ENCODE peak calls at places on chromosomes 5 and 9, in four cellular contexts. U is Calu3, H is RWPE1, P is NB4. R is an unnamed sample.

GRCh38 chr9:78865757-78866156 is 568.8 kb downstream of the PSAT1 start:
- DNase-seq in P (no peak), U (no peak), H (no peak), R (no peak)

GRCh38 chr5:153256-153655 is 38.0 kb upstream of the LRRC14B start:
- DNase-seq in P (no peak), H (no peak), U (no peak), R (no peak)

GRCh38 chr5:142151436-142152382 is 43.1 kb downstream of the NDFIP1 start:
- DNase-seq in P (peak; percentile 76), H (peak; percentile 62), U (peak; percentile 78), R (peak; percentile 85)

GRCh38 chr5:145775893-145776444 is 59.2 kb downstream of the PRELID2 start:
- DNase-seq in H (peak; percentile 89), P (peak; percentile 33), U (peak; percentile 24), R (peak; percentile 94)

GRCh38 chr9:70683841-70684240 is 269.4 kb upstream of the KLF9 start:
- DNase-seq in P (no peak), U (no peak), H (no peak), R (no peak)

GRCh38 chr9:132404228-132404881 is 2.3 kb downstream of the TTF1 start:
- DNase-seq in U (no peak), H (no peak), P (peak; percentile 40), R (no peak)

GRCh38 chr9:77663754-77664153 is 15.6 kb upstream of the GNA14 start:
- DNase-seq in U (peak; percentile 64), P (no peak), H (no peak), R (peak; percentile 6)

GRCh38 chr5:112634796-112635195 is 102.9 kb upstream of the APC start:
- DNase-seq in P (no peak), H (no peak), U (no peak), R (no peak)

GRCh38 chr5:54905942-54906537 is 79.4 kb downstream of the ESM1 start:
- DNase-seq in P (peak; percentile 64), H (peak; percentile 70), U (peak; percentile 68), R (peak; percentile 69)

GRCh38 chr5:166262395-166262794 is 2029.0 kb upstream of the WWC1 start:
- DNase-seq in H (no peak), P (no peak), U (no peak), R (no peak)

GRCh38 chr9:69443178-69443577 is 118.2 kb downstream of the ENTREP1 start:
- DNase-seq in U (no peak), H (no peak), P (no peak), R (no peak)

GRCh38 chr5:38518341-38518740 is 38.1 kb downstream of the LIFR start:
- DNase-seq in P (no peak), H (no peak), U (no peak), R (no peak)

GRCh38 chr9:137379761-137380161 is 43.2 kb downstream of the EXD3 start:
- DNase-seq in H (no peak), U (no peak), P (no peak), R (no peak)

GRCh38 chr9:94643746-94644145 is 4.4 kb upstream of the FBP1 start:
- DNase-seq in P (no peak), H (no peak), U (no peak), R (no peak)

GRCh38 chr5:127833999-127834953 is 131.1 kb downstream of the CCDC192 start:
- DNase-seq in H (no peak), P (peak; percentile 67), U (no peak), R (no peak)

GRCh38 chr9:13278368-13279246 is 885 bp downstream of the MPDZ start:
- DNase-seq in U (no peak), P (no peak), H (peak; percentile 22), R (no peak)

GRCh38 chr5:59142927-59143326 is 560.1 kb downstream of the RAB3C start:
- DNase-seq in P (no peak), U (no peak), H (no peak), R (no peak)

GRCh38 chr9:126151031-126151670 is 175.5 kb upstream of the MVB12B start:
- DNase-seq in U (no peak), H (no peak), P (no peak), R (no peak)

GRCh38 chr9:105656131-105656921 is 5.9 kb upstream of the TAL2 start:
- DNase-seq in P (peak; percentile 47), U (peak; percentile 37), H (peak; percentile 24), R (peak; percentile 33)

GRCh38 chr9:126020836-126021235 is 273.7 kb downstream of the PBX3 start:
- DNase-seq in P (no peak), H (no peak), U (no peak), R (no peak)

GRCh38 chr5:161600156-161600555 is 53.6 kb upstream of the GABRB2 start:
- DNase-seq in P (no peak), U (no peak), H (no peak), R (no peak)

GRCh38 chr5:53011233-53011632 is 22.1 kb downstream of the ITGA2 start:
- DNase-seq in P (no peak), U (no peak), H (no peak), R (no peak)

GRCh38 chr5:176352116-176352878 is 9.3 kb downstream of the KIAA1191 start:
- DNase-seq in H (no peak), U (no peak), P (no peak), R (no peak)

GRCh38 chr9:86732514-86732913 is 214.8 kb downstream of the GAS1 start:
- DNase-seq in P (no peak), U (no peak), H (peak; percentile 94), R (peak; percentile 95)

GRCh38 chr9:86749530-86750275 is 197.6 kb downstream of the GAS1 start:
- DNase-seq in H (no peak), U (no peak), P (no peak), R (peak; percentile 24)

GRCh38 chr5:36739751-36740221 is 133.4 kb downstream of the SLC1A3 start:
- DNase-seq in H (peak; percentile 67), U (peak; percentile 83), P (peak; percentile 87), R (peak; percentile 77)

GRCh38 chr5:66675369-66675768 is 79.2 kb downstream of the MAST4 start:
- DNase-seq in P (no peak), H (no peak), U (no peak), R (peak; percentile 6)

GRCh38 chr5:178288373-178289368 is 56.1 kb upstream of the PHYKPL start:
- DNase-seq in H (peak; percentile 88), U (no peak), P (no peak), R (peak; percentile 95)

GRCh38 chr5:982377-983237 is 26.0 kb upstream of the NKD2 start:
- DNase-seq in P (no peak), U (peak; percentile 28), H (no peak), R (peak; percentile 23)

GRCh38 chr9:23145467-23145866 is 680.6 kb downstream of the ELAVL2 start:
- DNase-seq in H (no peak), P (no peak), U (no peak), R (no peak)

GRCh38 chr9:5364294-5364990 is 24.8 kb upstream of the RLN1 start:
- DNase-seq in P (no peak), H (no peak), U (no peak), R (peak; percentile 1)

GRCh38 chr5:120644516-120644915 is 180.4 kb downstream of the PRR16 start:
- DNase-seq in P (no peak), H (no peak), U (no peak), R (peak; percentile 21)

GRCh38 chr5:81950996-81951395 is 20.8 kb upstream of the ATG10 start:
- DNase-seq in H (no peak), U (no peak), P (no peak), R (no peak)

GRCh38 chr5:151200913-151201445 is 22.9 kb downstream of the CCDC69 start:
- DNase-seq in U (no peak), P (no peak), H (no peak), R (no peak)

GRCh38 chr5:43941806-43942205 is 338.8 kb downstream of the NNT start:
- DNase-seq in U (no peak), P (no peak), H (no peak), R (no peak)

GRCh38 chr5:119451561-119451960 is 736 bp upstream of the HSD17B4 start:
- DNase-seq in U (no peak), H (no peak), P (no peak), R (no peak)
- TF ChIP-seq CTCF in U (no peak), H (no peak), P (no peak), R (no peak)

DNA sequence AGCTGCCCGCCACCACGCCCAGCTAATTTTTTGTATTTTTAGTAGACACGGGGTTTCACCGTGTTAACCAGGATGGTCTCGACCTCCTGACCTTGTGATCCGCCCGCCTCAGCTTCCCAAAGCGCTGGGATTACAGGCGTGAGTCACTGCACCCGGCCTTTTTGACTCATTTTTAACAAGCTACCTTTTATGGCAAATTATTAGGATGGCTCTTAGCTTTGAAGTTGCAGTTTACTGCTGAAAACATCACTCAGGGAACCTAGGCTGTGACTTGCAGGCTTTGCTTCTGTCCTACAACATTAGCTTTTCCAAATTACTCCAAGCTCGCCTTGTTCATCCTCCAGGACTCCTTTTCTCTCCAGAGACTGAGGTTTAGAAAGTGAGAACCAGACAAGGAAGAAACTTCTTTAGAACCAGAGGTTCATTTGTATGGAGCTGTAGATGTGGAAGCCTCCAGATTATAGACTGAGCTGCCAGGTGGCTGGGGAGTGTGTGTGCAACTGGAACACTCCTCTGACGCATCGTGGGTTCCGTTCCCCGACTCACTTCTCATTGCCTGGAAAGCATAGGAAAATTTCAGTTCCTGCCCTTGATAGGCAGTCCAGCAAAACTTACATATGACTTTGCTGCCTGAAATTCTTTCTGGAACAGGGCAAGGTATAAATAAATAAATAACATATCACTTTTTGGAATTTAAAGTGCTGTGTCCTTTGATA is 23.8 kb upstream of the SPTAN1 start:
- DNase-seq in P (no peak), H (no peak), U (no peak), R (no peak)
- TF ChIP-seq CTCF in P (no peak), H (no peak), U (no peak), R (no peak)

GRCh38 chr5:123154857-123155467 is 65.9 kb downstream of the PRDM6 start:
- DNase-seq in U (no peak), H (no peak), P (no peak), R (no peak)

GRCh38 chr5:123163225-123163876 is 74.3 kb downstream of the PRDM6 start:
- DNase-seq in P (no peak), H (no peak), U (no peak), R (no peak)

GRCh38 chr5:123156577-123157296 is 67.7 kb downstream of the PRDM6 start:
- DNase-seq in U (no peak), P (no peak), H (peak; percentile 14), R (peak; percentile 73)

GRCh38 chr5:123155511-123155923 is 66.5 kb downstream of the PRDM6 start:
- DNase-seq in P (no peak), U (no peak), H (no peak), R (no peak)

GRCh38 chr5:123157797-123158528 is 68.9 kb downstream of the PRDM6 start:
- DNase-seq in H (peak; percentile 63), U (no peak), P (no peak), R (peak; percentile 82)
- TF ChIP-seq CTCF in H (no peak), U (no peak), P (no peak), R (no peak)

GRCh38 chr9:34611251-34611810 is 566 bp downstream of the RPP25L start:
- DNase-seq in H (no peak), U (no peak), P (no peak), R (no peak)
- TF ChIP-seq CTCF in H (no peak), U (no peak), P (peak; percentile 0), R (no peak)

DNA sequence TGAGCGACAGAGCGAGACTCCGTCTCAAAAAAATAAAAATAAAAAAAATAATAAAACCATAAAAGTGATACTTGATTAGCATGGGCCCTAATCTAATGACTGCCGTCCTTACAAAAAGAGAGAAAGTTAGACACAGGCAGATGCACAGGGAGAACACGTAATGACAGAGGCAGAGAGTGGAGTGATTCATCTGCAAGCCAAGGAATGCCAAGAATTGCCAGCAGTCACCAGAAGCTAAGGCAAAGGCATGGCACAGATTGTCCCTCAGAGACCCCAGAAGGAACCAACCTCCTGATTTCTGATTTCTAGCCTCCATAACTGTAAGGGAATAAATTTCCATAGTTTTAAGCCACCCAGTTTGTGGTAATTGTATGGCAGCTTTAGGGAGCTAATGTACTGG is 79.6 kb upstream of the FREM1 start:
- DNase-seq in H (no peak), P (no peak), U (no peak), R (peak; percentile 8)
- TF ChIP-seq CTCF in H (no peak), P (no peak), U (no peak), R (no peak)

GRCh38 chr5:92222449-92222848 is 839.3 kb upstream of the ARRDC3 start:
- DNase-seq in H (no peak), P (no peak), U (peak; percentile 11), R (no peak)
- TF ChIP-seq CTCF in H (no peak), P (no peak), U (no peak), R (no peak)

R was measured in MCF 10A.